ENCODE peak calls at places on chromosomes 11 and 22, in five cellular contexts. L is mesendoderm, V is AML-193, M is ACHN, O is iris pigment epithelial cell. T is an unnamed sample.

GRCh38 chr11:20661445-20661844 is 7.9 kb upstream of the NELL1 start:
- DNase-seq in M (no peak), V (no peak), O (no peak), L (no peak), T (no peak)

GRCh38 chr11:124961972-124962609 is 8.1 kb downstream of the CCDC15 start:
- DNase-seq in V (peak), M (peak), O (peak), L (peak), T (peak)

GRCh38 chr11:70032470-70032795 is 45.7 kb upstream of the ANO1 start:
- DNase-seq in M (no peak), L (no peak), O (no peak), V (no peak), T (no peak)

GRCh38 chr11:70281114-70281729 is 10.7 kb downstream of the PPFIA1 start:
- DNase-seq in L (peak), O (peak), M (no peak), V (no peak), T (no peak)

GRCh38 chr11:123702137-123702536 is 39.3 kb downstream of the ZNF202 start:
- DNase-seq in L (no peak), O (no peak), V (no peak), M (no peak), T (peak)

GRCh38 chr11:8567597-8568198 is 26.3 kb downstream of the STK33 start:
- DNase-seq in V (no peak), L (no peak), O (peak), M (no peak), T (no peak)

GRCh38 chr22:33853200-33854097 is 66.8 kb downstream of the LARGE1 start:
- DNase-seq in V (no peak), M (peak), L (no peak), O (peak), T (no peak)

GRCh38 chr11:92225563-92226308 is 1.1 kb downstream of the FAT3 start:
- DNase-seq in M (no peak), O (peak), V (no peak), L (peak), T (no peak)

GRCh38 chr11:65438257-65439151 is 15.9 kb downstream of the NEAT1 start:
- DNase-seq in L (no peak), O (peak), V (no peak), M (peak), T (no peak)

GRCh38 chr22:43854151-43854785 is 8.0 kb downstream of the SULT4A1 start:
- DNase-seq in M (no peak), V (no peak), L (no peak), O (no peak), T (no peak)

GRCh38 chr11:20155683-20156279 is 4.5 kb downstream of the DBX1 start:
- DNase-seq in V (no peak), L (peak), O (no peak), M (no peak), T (no peak)

GRCh38 chr11:89293966-89294679 is 116.4 kb downstream of the TYR start:
- DNase-seq in M (no peak), V (no peak), O (peak), L (peak), T (no peak)

GRCh38 chr22:49097966-49098365 is 729.7 kb downstream of the BRD1 start:
- DNase-seq in L (no peak), M (no peak), V (no peak), O (no peak), T (no peak)

GRCh38 chr22:41242396-41243117 is 1.8 kb upstream of the CHADL start:
- DNase-seq in L (no peak), O (no peak), M (no peak), V (no peak), T (no peak)

GRCh38 chr22:23094695-23095466 is 24.6 kb downstream of the GNAZ start:
- DNase-seq in L (no peak), V (no peak), O (no peak), M (no peak), T (no peak)

GRCh38 chr22:31102441-31103081 is 4.8 kb downstream of the SELENOM start:
- DNase-seq in L (peak), M (peak), O (peak), V (no peak), T (no peak)

GRCh38 chr22:31139866-31140716 is at the start of gene PLA2G3:
- DNase-seq in L (peak), M (no peak), O (peak), V (no peak), T (no peak)

GRCh38 chr11:1422481-1422880 is 32.7 kb downstream of the BRSK2 start:
- DNase-seq in L (peak), M (peak), O (peak), V (no peak), T (no peak)

GRCh38 chr22:41030891-41031290 is 61.5 kb upstream of the EP300 start:
- DNase-seq in V (no peak), L (no peak), O (peak), M (no peak), T (no peak)

GRCh38 chr11:46381046-46381835 is at the start of gene MDK:
- DNase-seq in M (peak), O (no peak), L (peak), V (no peak), T (no peak)

GRCh38 chr11:104665631-104666030 is 232.6 kb downstream of the CASP12 start:
- DNase-seq in V (peak), M (no peak), L (no peak), O (peak), T (peak)

GRCh38 chr22:37726240-37726887 is 29.5 kb downstream of the TRIOBP start:
- DNase-seq in V (peak), L (no peak), M (no peak), O (peak), T (no peak)

GRCh38 chr11:88886796-88887195 is 179.0 kb downstream of the GRM5 start:
- DNase-seq in O (peak), M (peak), L (peak), V (peak), T (no peak)

GRCh38 chr22:21457023-21457787 is 10.0 kb upstream of the TMEM191C start:
- DNase-seq in L (no peak), M (no peak), O (peak), V (no peak), T (no peak)

GRCh38 chr11:20026629-20027545 is 133.4 kb downstream of the DBX1 start:
- DNase-seq in V (no peak), L (peak), M (no peak), O (no peak), T (no peak)

GRCh38 chr11:118147502-118147901 is 5.1 kb downstream of the SCN4B start:
- DNase-seq in V (no peak), L (peak), M (no peak), O (no peak), T (no peak)

T was measured in GF-D8.